ENCODE peak calls at places on chromosomes 7 and 10, in six cellular contexts. T is heart left ventricle, M is body of pancreas, P is IMR-90, K is adrenal gland, I is suprapubic skin. A is an unnamed sample.
A peak's percentile ranks its signal among the peaks of the same experiment; 100 is the strongest.

GRCh38 chr7:143375298-143376034 is 5.7 kb upstream of the ZYX start:
- DNase-seq in T (no peak), K (no peak), M (no peak), I (no peak), P (no peak), A (peak; percentile 68)

GRCh38 chr10:75186310-75186709 is 24.3 kb upstream of the VDAC2 start:
- DNase-seq in K (no peak), P (no peak), T (no peak), M (no peak), I (no peak), A (peak; percentile 37)

GRCh38 chr7:44320141-44320540 is 5.3 kb downstream of the CAMK2B start:
- DNase-seq in M (no peak), P (peak; percentile 6), T (no peak), I (no peak), K (no peak), A (no peak)

GRCh38 chr10:77500754-77501151 is 136.9 kb downstream of the KCNMA1 start:
- DNase-seq in P (peak; percentile 26), I (no peak), M (no peak), K (no peak), T (no peak), A (no peak)

GRCh38 chr10:70558871-70559810 is 43.4 kb downstream of the PRF1 start:
- DNase-seq in T (peak; percentile 59), I (no peak), P (peak; percentile 34), M (peak; percentile 33), K (peak; percentile 49), A (no peak)

GRCh38 chr7:55975944-55976633 is 11.7 kb downstream of the NIPSNAP2 start:
- DNase-seq in I (no peak), K (no peak), T (no peak), P (no peak), M (no peak), A (no peak)

GRCh38 chr10:121910673-121911420 is 17.0 kb downstream of the ATE1 start:
- DNase-seq in T (no peak), M (no peak), K (no peak), P (peak; percentile 81), I (no peak), A (no peak)

GRCh38 chr7:105189859-105190492 is 176.0 kb downstream of the KMT2E start:
- DNase-seq in T (no peak), M (peak; percentile 15), I (no peak), K (no peak), P (peak; percentile 12), A (no peak)

GRCh38 chr10:25666276-25666675 is 267.8 kb upstream of the MYO3A start:
- DNase-seq in M (no peak), P (no peak), T (no peak), K (no peak), I (no peak), A (no peak)

GRCh38 chr10:79347894-79348639 is 798 bp downstream of the PPIF start:
- DNase-seq in K (peak; percentile 80), M (peak; percentile 69), T (peak; percentile 75), I (peak; percentile 85), P (peak; percentile 69), A (peak; percentile 92)

GRCh38 chr7:105871142-105871541 is 5.3 kb downstream of the ATXN7L1 start:
- DNase-seq in T (no peak), M (no peak), P (no peak), K (no peak), I (no peak), A (no peak)

GRCh38 chr7:116138202-116138801 is 72.0 kb upstream of the TES start:
- DNase-seq in P (peak; percentile 83), I (no peak), T (no peak), M (no peak), K (peak; percentile 20), A (no peak)

DNA sequence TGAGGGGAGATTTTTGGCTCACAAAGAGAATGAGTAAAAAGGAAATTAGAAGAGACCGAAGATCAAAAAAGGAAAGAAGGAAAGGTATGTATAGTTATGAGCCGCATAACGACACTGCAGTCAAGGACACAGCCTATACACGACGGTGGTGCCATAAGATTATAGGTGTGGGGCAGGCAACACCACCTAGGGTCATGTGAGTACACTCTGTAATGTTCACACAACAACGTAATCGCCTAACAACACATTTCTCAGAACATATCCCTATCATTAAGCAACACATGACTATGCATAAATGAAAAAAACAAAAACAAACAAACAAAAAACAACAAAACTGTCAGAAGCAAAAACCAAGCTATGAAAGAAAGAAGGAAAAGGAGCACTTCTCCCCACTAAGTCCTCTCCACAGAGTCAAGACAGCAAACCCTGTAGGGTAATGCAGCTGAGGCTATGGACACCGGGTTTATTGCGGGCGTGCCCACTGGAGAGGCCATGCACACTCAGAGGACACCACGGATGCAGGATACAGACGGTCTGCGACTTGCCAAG is 45.1 kb downstream of the PIP4K2A start:
- DNase-seq in M (no peak), P (no peak), I (no peak), K (no peak), T (no peak), A (no peak)
- TF ChIP-seq POLR2A in M (no peak), P (no peak), I (no peak), K (no peak), T (no peak), A (no peak)

GRCh38 chr10:99874341-99875085 is 92.1 kb downstream of the ABCC2 start:
- DNase-seq in M (peak; percentile 45), T (no peak), I (no peak), P (no peak), K (no peak), A (no peak)
- TF ChIP-seq POLR2A in M (no peak), T (no peak), I (no peak), P (no peak), K (no peak), A (no peak)

DNA sequence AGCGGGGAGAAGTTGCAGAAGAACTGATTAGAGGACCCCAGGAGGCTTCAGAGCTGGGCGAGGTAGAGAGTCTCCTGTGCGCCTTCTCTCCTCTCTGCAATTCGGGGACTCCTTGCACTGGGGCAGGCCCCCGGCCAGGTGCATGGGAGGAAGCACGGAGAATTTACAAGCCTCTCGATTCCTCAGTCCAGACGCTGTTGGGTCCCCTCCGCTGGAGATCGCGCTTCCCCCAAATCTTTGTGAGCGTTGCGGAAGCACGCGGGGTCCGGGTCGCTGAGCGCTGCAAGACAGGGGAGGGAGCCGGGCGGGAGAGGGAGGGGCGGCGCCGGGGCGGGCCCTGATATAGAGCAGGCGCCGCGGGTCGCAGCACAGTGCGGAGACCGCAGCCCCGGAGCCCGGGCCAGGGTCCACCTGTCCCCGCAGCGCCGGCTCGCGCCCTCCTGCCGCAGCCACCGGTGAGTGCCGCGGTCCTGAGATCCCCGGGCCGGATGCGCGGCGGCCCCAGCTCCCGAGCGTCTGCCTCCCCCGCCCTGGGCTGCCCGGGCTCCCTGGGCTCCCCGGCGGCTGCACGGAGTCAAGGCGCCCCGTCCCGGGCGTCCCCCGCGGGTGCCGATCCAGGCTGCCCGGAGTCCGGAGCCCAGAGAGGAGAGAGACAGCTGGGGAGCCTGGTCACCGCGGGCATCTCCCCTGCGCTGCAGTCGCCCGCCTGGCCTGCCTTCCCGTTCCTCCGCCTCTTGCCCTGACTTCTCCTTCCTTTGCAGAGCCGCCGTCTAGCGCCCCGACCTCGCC is at the start of gene PLAU:
- DNase-seq in I (peak; percentile 76), K (no peak), P (peak; percentile 57), M (peak; percentile 26), T (peak; percentile 77), A (peak; percentile 92)
- TF ChIP-seq POLR2A in I (no peak), K (peak; percentile 20), P (peak; percentile 94), M (no peak), T (peak; percentile 79), A (no peak)

GRCh38 chr10:123945506-123945905 is 53.9 kb upstream of the CPXM2 start:
- DNase-seq in T (no peak), I (no peak), P (peak; percentile 2), M (no peak), K (no peak), A (no peak)
- TF ChIP-seq POLR2A in T (no peak), I (no peak), P (no peak), M (no peak), K (no peak), A (no peak)

GRCh38 chr10:93591065-93591808 is 9.8 kb downstream of the RBP4 start:
- DNase-seq in M (no peak), K (no peak), T (no peak), P (no peak), I (no peak), A (no peak)
- TF ChIP-seq POLR2A in M (no peak), K (no peak), T (no peak), P (no peak), I (no peak), A (no peak)

GRCh38 chr10:131891929-131892816 is 8.6 kb upstream of the PPP2R2D start:
- DNase-seq in K (peak; percentile 54), M (no peak), P (no peak), I (no peak), T (no peak), A (no peak)
- TF ChIP-seq POLR2A in K (peak; percentile 60), M (no peak), P (no peak), I (no peak), T (no peak), A (no peak)